ENCODE peak calls at places on chromosomes 7 and 10, in eight cellular contexts. G, M, R, Z, U, F, Q and V are unnamed samples.

GRCh38 chr10:92419740-92420553 is 129.0 kb downstream of the MARCHF5 start:
- DNase-seq in G (peak), M (peak), R (no peak), Z (peak), U (peak), F (peak), Q (no peak), V (peak)

GRCh38 chr10:103929396-103929921 is 11.5 kb upstream of the STN1 start:
- DNase-seq in G (no peak), M (no peak), R (no peak), Z (peak), U (no peak), F (no peak), Q (peak), V (no peak)

GRCh38 chr7:156118246-156118645 is 306.0 kb upstream of the SHH start:
- DNase-seq in G (no peak), M (no peak), R (no peak), Z (no peak), U (no peak), F (no peak), Q (no peak), V (no peak)

GRCh38 chr10:132689721-132690360 is 96.1 kb downstream of the NKX6-2 start:
- DNase-seq in G (no peak), M (no peak), R (no peak), Z (no peak), U (no peak), F (peak), Q (no peak), V (peak)

GRCh38 chr7:83640240-83640639 is 8.7 kb downstream of the SEMA3E start:
- DNase-seq in G (no peak), M (no peak), R (no peak), Z (no peak), U (no peak), F (no peak), Q (no peak), V (no peak)

GRCh38 chr7:1815051-1815481 is 145.0 kb downstream of the ELFN1 start:
- DNase-seq in G (peak), M (no peak), R (no peak), Z (no peak), U (no peak), F (peak), Q (no peak), V (peak)

GRCh38 chr7:82755705-82756551 is 312.4 kb upstream of the CACNA2D1 start:
- DNase-seq in G (peak), M (no peak), R (no peak), Z (peak), U (no peak), F (no peak), Q (no peak), V (no peak)

GRCh38 chr10:101065479-101066145 is 3.8 kb downstream of the KAZALD1 start:
- DNase-seq in G (peak), M (no peak), R (no peak), Z (no peak), U (no peak), F (no peak), Q (no peak), V (no peak)

GRCh38 chr10:17474595-17474994 is 20.2 kb upstream of the ST8SIA6 start:
- DNase-seq in G (peak), M (no peak), R (no peak), Z (no peak), U (peak), F (no peak), Q (peak), V (no peak)

GRCh38 chr7:157558875-157559595 is 222.2 kb downstream of the DNAJB6 start:
- DNase-seq in G (no peak), M (no peak), R (no peak), Z (no peak), U (no peak), F (no peak), Q (no peak), V (peak)

GRCh38 chr7:108104324-108104723 is 25.8 kb downstream of the LAMB4 start:
- DNase-seq in G (no peak), M (no peak), R (no peak), Z (no peak), U (no peak), F (no peak), Q (no peak), V (no peak)

GRCh38 chr7:100080895-100081534 is 508 bp downstream of the ZNF3 start:
- DNase-seq in G (peak), M (no peak), R (no peak), Z (no peak), U (peak), F (no peak), Q (peak), V (peak)

GRCh38 chr7:20785211-20786048 is 1.3 kb downstream of the SP8 start:
- DNase-seq in G (no peak), M (no peak), R (no peak), Z (no peak), U (no peak), F (no peak), Q (peak), V (no peak)

GRCh38 chr7:151233111-151233701 is 923 bp downstream of the CHPF2 start:
- DNase-seq in G (peak), M (no peak), R (peak), Z (peak), U (peak), F (peak), Q (no peak), V (peak)

GRCh38 chr10:48456361-48456804 is 148.5 kb downstream of the ARHGAP22 start:
- DNase-seq in G (no peak), M (peak), R (no peak), Z (no peak), U (peak), F (peak), Q (no peak), V (peak)

GRCh38 chr7:157426463-157427301 is 89.9 kb downstream of the DNAJB6 start:
- DNase-seq in G (no peak), M (no peak), R (no peak), Z (no peak), U (no peak), F (no peak), Q (no peak), V (peak)

GRCh38 chr7:132738254-132738653 is 162.0 kb upstream of the PLXNA4 start:
- DNase-seq in G (peak), M (no peak), R (no peak), Z (peak), U (peak), F (no peak), Q (no peak), V (no peak)

GRCh38 chr10:93703841-93704240 is 1.4 kb upstream of the FRA10AC1 start:
- DNase-seq in G (no peak), M (no peak), R (no peak), Z (no peak), U (no peak), F (no peak), Q (no peak), V (no peak)

GRCh38 chr7:25312968-25313367 is 84.7 kb upstream of the NPVF start:
- DNase-seq in G (no peak), M (no peak), R (no peak), Z (no peak), U (no peak), F (no peak), Q (no peak), V (no peak)

GRCh38 chr7:153701678-153702077 is 350.5 kb upstream of the DPP6 start:
- DNase-seq in G (no peak), M (no peak), R (no peak), Z (no peak), U (no peak), F (no peak), Q (no peak), V (no peak)

GRCh38 chr7:131400833-131401593 is 73.3 kb downstream of the MKLN1 start:
- DNase-seq in G (peak), M (no peak), R (no peak), Z (no peak), U (no peak), F (no peak), Q (peak), V (no peak)

GRCh38 chr7:74042746-74043522 is 15.0 kb downstream of the ELN start:
- DNase-seq in G (no peak), M (no peak), R (no peak), Z (no peak), U (no peak), F (no peak), Q (no peak), V (no peak)

GRCh38 chr10:4721994-4722753 is 103.8 kb upstream of the AKR1E2 start:
- DNase-seq in G (peak), M (no peak), R (no peak), Z (no peak), U (no peak), F (no peak), Q (no peak), V (no peak)

GRCh38 chr7:131148708-131149428 is 178.8 kb upstream of the MKLN1 start:
- DNase-seq in G (no peak), M (no peak), R (no peak), Z (no peak), U (no peak), F (no peak), Q (no peak), V (no peak)

GRCh38 chr7:124033093-124033806 is 383 bp upstream of the TMEM229A start:
- DNase-seq in G (no peak), M (peak), R (no peak), Z (no peak), U (no peak), F (peak), Q (no peak), V (no peak)

GRCh38 chr10:70106958-70107791 is 25.4 kb downstream of the AIFM2 start:
- DNase-seq in G (no peak), M (no peak), R (peak), Z (no peak), U (no peak), F (no peak), Q (peak), V (peak)

GRCh38 chr7:1849351-1849951 is 179.4 kb downstream of the ELFN1 start:
- DNase-seq in G (no peak), M (no peak), R (no peak), Z (no peak), U (no peak), F (peak), Q (no peak), V (peak)

GRCh38 chr10:35949820-35950219 is 307.7 kb upstream of the FZD8 start:
- DNase-seq in G (no peak), M (no peak), R (no peak), Z (peak), U (no peak), F (no peak), Q (no peak), V (no peak)

GRCh38 chr7:95811846-95812445 is 39.6 kb downstream of the DYNC1I1 start:
- DNase-seq in G (no peak), M (no peak), R (no peak), Z (peak), U (no peak), F (no peak), Q (no peak), V (no peak)

GRCh38 chr7:46206474-46207060 is 285.5 kb upstream of the IGFBP3 start:
- DNase-seq in G (peak), M (no peak), R (peak), Z (no peak), U (no peak), F (no peak), Q (no peak), V (no peak)

GRCh38 chr10:12434277-12434676 is 84.9 kb downstream of the CAMK1D start:
- DNase-seq in G (no peak), M (no peak), R (no peak), Z (no peak), U (no peak), F (no peak), Q (no peak), V (no peak)

GRCh38 chr7:115840702-115841101 is 189.9 kb downstream of the TFEC start:
- DNase-seq in G (no peak), M (no peak), R (no peak), Z (no peak), U (no peak), F (no peak), Q (peak), V (no peak)

GRCh38 chr7:140003913-140004382 is 58.8 kb downstream of the PARP12 start:
- DNase-seq in G (peak), M (no peak), R (peak), Z (peak), U (peak), F (no peak), Q (peak), V (peak)

GRCh38 chr10:106573106-106573505 is 591.4 kb downstream of the SORCS1 start:
- DNase-seq in G (peak), M (no peak), R (no peak), Z (peak), U (no peak), F (no peak), Q (no peak), V (no peak)

GRCh38 chr10:96170212-96170611 is 40.1 kb downstream of the ZNF518A start:
- DNase-seq in G (no peak), M (no peak), R (no peak), Z (no peak), U (no peak), F (no peak), Q (no peak), V (no peak)

DNA sequence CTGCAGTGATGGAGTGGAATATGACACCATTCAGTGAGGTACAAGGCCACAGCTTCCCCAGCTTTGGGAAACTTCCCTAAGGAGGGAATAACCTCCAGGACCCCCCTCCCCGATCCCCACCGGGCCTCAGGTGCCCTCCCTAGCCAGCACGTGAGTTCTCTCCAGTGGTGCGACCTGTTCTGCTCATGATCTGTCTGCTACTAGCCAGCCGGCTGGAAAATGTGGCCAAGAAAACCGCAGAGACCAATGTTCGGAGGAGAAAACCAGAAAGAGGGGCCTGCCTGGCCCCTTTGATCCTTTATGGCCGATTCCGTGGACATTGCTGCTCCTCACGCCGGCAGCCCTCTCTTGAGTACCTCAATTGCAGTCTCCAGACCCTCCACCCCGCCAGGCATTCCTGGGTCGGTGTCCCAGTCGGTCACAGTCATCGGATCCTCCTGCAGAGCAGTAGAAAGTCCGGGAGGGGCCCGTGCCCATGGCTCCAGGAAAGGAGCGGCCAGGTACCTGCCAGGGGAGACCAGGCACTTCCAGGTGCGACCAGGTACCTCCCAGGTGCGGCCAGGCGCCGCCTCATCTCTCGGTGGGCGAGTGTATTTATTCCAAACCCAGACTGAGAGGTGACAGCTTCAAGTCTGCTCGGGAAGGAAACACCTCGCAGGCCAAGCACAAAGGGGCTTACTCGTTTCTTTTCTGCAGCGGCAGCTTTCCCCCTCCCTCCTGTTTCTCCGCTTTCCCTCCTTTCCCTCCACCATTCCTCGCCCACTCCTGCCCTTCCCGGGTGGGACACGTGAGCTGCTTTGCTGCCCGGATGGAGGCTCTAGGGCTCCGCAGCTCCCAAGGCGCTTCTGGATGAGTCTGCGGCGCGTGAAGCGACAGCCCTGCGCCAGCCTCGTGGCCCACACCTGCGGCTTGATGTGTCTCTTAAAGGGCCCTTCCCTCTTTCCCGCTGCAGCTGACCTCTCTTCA is 39.6 kb upstream of the AGK start:
- DNase-seq in G (no peak), M (peak), R (no peak), Z (no peak), U (no peak), F (no peak), Q (peak), V (no peak)
- H3K4me3 ChIP-seq in G (no peak), M (peak), R (no peak), Z (no peak), U (no peak), F (no peak), Q (peak), V (peak)

GRCh38 chr7:106552645-106553445 is 108.1 kb downstream of the CCDC71L start:
- DNase-seq in G (peak), M (no peak), R (peak), Z (no peak), U (no peak), F (no peak), Q (no peak), V (no peak)

GRCh38 chr7:106548491-106548890 is 112.5 kb downstream of the CCDC71L start:
- DNase-seq in G (no peak), M (no peak), R (no peak), Z (no peak), U (no peak), F (no peak), Q (no peak), V (no peak)

GRCh38 chr7:106553446-106553836 is 107.5 kb downstream of the CCDC71L start:
- DNase-seq in G (no peak), M (no peak), R (no peak), Z (no peak), U (no peak), F (no peak), Q (no peak), V (no peak)
- H3K4me3 ChIP-seq in G (no peak), M (no peak), R (no peak), Z (no peak), U (no peak), F (no peak), Q (no peak), V (no peak)

GRCh38 chr7:71682841-71683341 is 550.9 kb downstream of the GALNT17 start:
- DNase-seq in G (no peak), M (no peak), R (no peak), Z (no peak), U (no peak), F (no peak), Q (no peak), V (no peak)

GRCh38 chr7:71682181-71682580 is 550.2 kb downstream of the GALNT17 start:
- DNase-seq in G (no peak), M (no peak), R (no peak), Z (no peak), U (no peak), F (no peak), Q (no peak), V (no peak)

GRCh38 chr7:71683382-71683781 is 551.4 kb downstream of the GALNT17 start:
- DNase-seq in G (no peak), M (no peak), R (no peak), Z (no peak), U (no peak), F (no peak), Q (no peak), V (no peak)

DNA sequence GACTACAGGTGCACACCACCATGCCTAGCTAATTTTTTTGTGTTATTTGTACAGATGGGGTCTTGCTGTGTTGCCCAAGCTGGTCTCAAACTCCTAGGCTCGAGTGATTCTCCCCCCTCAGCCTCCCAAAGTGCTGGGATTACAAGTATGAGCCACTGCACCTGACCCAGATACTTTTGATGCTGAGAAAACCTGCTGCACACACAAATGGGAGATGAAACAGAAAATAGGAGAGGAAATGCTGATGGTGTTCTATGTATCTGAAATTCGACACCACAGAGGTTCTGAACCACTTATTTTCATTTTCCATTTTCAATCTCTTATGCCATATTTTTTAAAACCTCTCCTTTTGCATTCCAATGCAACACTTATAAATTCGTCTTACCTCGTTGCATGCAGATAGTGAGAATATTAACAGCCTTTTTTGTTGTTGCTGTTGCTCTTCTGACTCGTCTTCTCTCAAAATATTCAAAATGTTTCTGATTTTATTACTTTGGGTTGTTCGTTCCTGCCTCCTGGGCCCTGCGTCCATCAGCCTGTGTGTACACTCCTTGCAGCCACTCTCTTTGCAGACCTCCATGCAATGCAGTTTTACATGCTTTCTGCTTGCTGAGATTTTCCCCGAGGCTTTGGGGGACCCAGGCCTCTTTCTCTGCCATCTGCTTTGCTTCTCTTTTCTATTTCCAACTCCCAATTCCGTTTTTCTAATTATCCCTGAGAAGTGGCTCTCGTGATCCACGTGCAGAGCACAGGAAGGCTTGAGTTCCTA is 556.1 kb downstream of the GALNT17 start:
- DNase-seq in G (no peak), M (no peak), R (no peak), Z (no peak), U (no peak), F (no peak), Q (no peak), V (no peak)
- H3K4me3 ChIP-seq in G (no peak), M (no peak), R (no peak), Z (no peak), U (no peak), F (no peak), Q (no peak), V (no peak)

GRCh38 chr7:127653396-127653795 is 1.4 kb downstream of the SND1 start:
- DNase-seq in G (no peak), M (no peak), R (no peak), Z (no peak), U (no peak), F (no peak), Q (no peak), V (no peak)
- H3K4me3 ChIP-seq in G (peak), M (peak), R (peak), Z (peak), U (peak), F (no peak), Q (peak), V (no peak)